ENCODE peak calls at places on chromosomes 13 and 19, in six cellular contexts. X is stimulated activated CD8-positive, alpha-beta memory T cell treated with anti-CD3 and anti-CD28 coated beads, Interleukin-12 subunit alpha, Interleukin-12 subunit beta, amount 100 ng/mL, for 4 hours; M is iPS-NIHi11; F is stimulated activated CD4-positive, alpha-beta T cell treated with anti-CD3 and anti-CD28 coated beads, TNF-alpha, amount 100 ng/mL, for 48 hours; H is DMS153; U is AG04449. K is an unnamed sample.

GRCh38 chr19:31905980-31906948 is 439.1 kb upstream of the ZNF507 start:
- DNase-seq in M (no peak), U (no peak), H (no peak), F (no peak), X (no peak), K (no peak)

GRCh38 chr13:85241045-85241444 is 558.2 kb downstream of the SLITRK6 start:
- DNase-seq in F (no peak), U (no peak), M (peak; percentile 4), H (no peak), X (no peak), K (no peak)

GRCh38 chr13:46672338-46673090 is 119.5 kb downstream of the LRCH1 start:
- DNase-seq in F (no peak), U (no peak), H (no peak), X (no peak), M (no peak), K (no peak)

GRCh38 chr13:112760440-112760839 is 70.6 kb downstream of the ATP11A start:
- DNase-seq in U (no peak), M (no peak), H (no peak), X (no peak), F (no peak), K (no peak)

GRCh38 chr19:45100797-45101196 is 7.8 kb downstream of the PPP1R37 start:
- DNase-seq in H (no peak), U (no peak), M (no peak), F (no peak), X (no peak), K (no peak)

GRCh38 chr19:2188708-2189385 is 25.1 kb downstream of the DOT1L start:
- DNase-seq in F (no peak), M (no peak), U (no peak), X (no peak), H (no peak), K (no peak)

GRCh38 chr13:60164490-60164889 is 762 bp upstream of the DIAPH3 start:
- DNase-seq in X (no peak), H (no peak), M (peak; percentile 11), F (no peak), U (no peak), K (no peak)

GRCh38 chr13:32538234-32538620 is 368 bp downstream of the N4BP2L2 start:
- DNase-seq in F (no peak), H (no peak), X (no peak), U (peak; percentile 5), M (no peak), K (peak; percentile 48)

GRCh38 chr13:28630864-28631263 is 28.1 kb upstream of the POMP start:
- DNase-seq in M (no peak), U (no peak), X (no peak), H (no peak), F (no peak), K (no peak)

GRCh38 chr19:16849168-16849567 is 20.0 kb downstream of the SIN3B start:
- DNase-seq in X (no peak), U (no peak), H (no peak), F (no peak), M (no peak), K (peak; percentile 85)

GRCh38 chr19:5259750-5260149 is 80.9 kb downstream of the PTPRS start:
- DNase-seq in X (no peak), F (no peak), U (no peak), H (no peak), M (no peak), K (no peak)

GRCh38 chr13:36088001-36088400 is 43.2 kb downstream of the DCLK1 start:
- DNase-seq in H (peak; percentile 8), X (no peak), M (no peak), F (no peak), U (no peak), K (peak; percentile 64)

K was measured in PC-9.